ENCODE peak calls at places on chromosomes 11 and 22, in eight cellular contexts. K is GM12878, O is endothelial cell of umbilical vein, Y is fibroblast of lung, J is aorta, L is lung, N is cardiac muscle cell, V is Peyer's patch. X is an unnamed sample.

GRCh38 chr11:112751763-112752162 is 209.5 kb upstream of the NCAM1 start:
- DNase-seq in K (no peak), O (no peak), Y (no peak), J (no peak), L (no peak), N (no peak), V (no peak), X (no peak)

GRCh38 chr22:45574069-45574703 is 71.5 kb downstream of the FBLN1 start:
- DNase-seq in K (no peak), O (no peak), Y (no peak), J (peak; percentile 70), L (no peak), N (no peak), V (peak; percentile 42), X (no peak)

GRCh38 chr11:107427569-107428180 is 29.9 kb downstream of the CWF19L2 start:
- DNase-seq in K (no peak), O (peak; percentile 32), Y (no peak), J (no peak), L (no peak), N (peak; percentile 6), V (no peak), X (no peak)

GRCh38 chr11:64987998-64988854 is 8.5 kb downstream of the BATF2 start:
- DNase-seq in K (no peak), O (no peak), Y (no peak), J (no peak), L (no peak), N (no peak), V (no peak), X (no peak)

GRCh38 chr11:45182902-45183301 is 36.5 kb downstream of the PRDM11 start:
- DNase-seq in K (no peak), O (peak; percentile 21), Y (peak; percentile 39), J (peak; percentile 75), L (no peak), N (peak; percentile 53), V (no peak), X (no peak)

GRCh38 chr11:2835768-2836150 is 49.8 kb downstream of the CDKN1C start:
- DNase-seq in K (no peak), O (no peak), Y (no peak), J (no peak), L (no peak), N (no peak), V (no peak), X (peak; percentile 47)

GRCh38 chr22:33883561-33883960 is 36.7 kb downstream of the LARGE1 start:
- DNase-seq in K (peak; percentile 40), O (no peak), Y (no peak), J (no peak), L (no peak), N (no peak), V (no peak), X (no peak)

GRCh38 chr22:46085831-46086576 is 64.3 kb upstream of the PPARA start:
- DNase-seq in K (no peak), O (no peak), Y (peak; percentile 74), J (peak; percentile 89), L (peak; percentile 90), N (peak; percentile 64), V (peak; percentile 92), X (peak; percentile 86)

GRCh38 chr11:62910141-62910882 is 10.9 kb downstream of the CHRM1 start:
- DNase-seq in K (no peak), O (no peak), Y (no peak), J (no peak), L (no peak), N (no peak), V (no peak), X (no peak)

GRCh38 chr11:99098751-99099150 is 78.0 kb downstream of the CNTN5 start:
- DNase-seq in K (peak; percentile 20), O (no peak), Y (no peak), J (no peak), L (no peak), N (no peak), V (no peak), X (no peak)

GRCh38 chr11:86066033-86066432 is 2.9 kb downstream of the PICALM start:
- DNase-seq in K (no peak), O (peak; percentile 23), Y (no peak), J (no peak), L (no peak), N (no peak), V (no peak), X (no peak)

GRCh38 chr11:118086913-118087768 is at the start of gene SMIM35:
- DNase-seq in K (no peak), O (no peak), Y (no peak), J (no peak), L (no peak), N (no peak), V (no peak), X (no peak)
- H3K4me3 ChIP-seq in K (no peak within 1 kb of the TSS), O (no peak within 1 kb of the TSS), Y (no peak within 1 kb of the TSS), J (no peak within 1 kb of the TSS), L (no peak within 1 kb of the TSS), N (no peak within 1 kb of the TSS), V (no peak within 1 kb of the TSS), X (no peak within 1 kb of the TSS)

DNA sequence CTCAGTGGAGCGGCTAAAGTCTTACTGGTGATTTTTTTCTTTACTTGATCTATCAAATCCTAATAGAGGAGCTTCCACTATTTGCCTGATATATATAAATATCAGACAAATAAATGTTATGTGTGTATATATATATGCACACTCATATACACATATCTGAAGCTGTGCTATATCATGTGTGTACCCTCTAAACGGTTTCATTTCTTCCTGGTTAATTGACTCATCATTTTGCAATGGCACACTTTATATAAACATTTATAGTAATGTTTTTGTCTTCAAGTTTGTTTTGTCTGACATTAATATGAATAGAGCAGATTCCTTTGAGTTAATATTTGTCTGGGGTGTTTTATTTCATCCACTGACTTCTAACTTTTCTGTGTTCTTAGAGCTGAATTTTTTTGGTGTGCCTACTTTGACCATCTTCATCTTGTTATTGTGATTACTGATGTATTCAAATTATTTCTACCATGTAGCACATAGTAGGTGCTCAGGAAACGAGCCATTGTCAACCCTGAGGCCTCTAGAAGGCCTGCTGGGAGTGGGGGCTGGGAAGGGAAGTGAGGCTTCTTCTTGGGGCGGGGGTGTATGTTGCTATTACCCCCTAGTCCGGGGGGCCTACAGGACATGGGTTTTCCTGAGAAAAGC is 82.6 kb downstream of the LRRC32 start:
- DNase-seq in K (no peak), O (no peak), Y (peak; percentile 76), J (no peak), L (no peak), N (no peak), V (no peak), X (no peak)
- H3K4me3 ChIP-seq in K (no peak overlapping the region), O (no peak overlapping the region), Y (no peak overlapping the region), J (no peak overlapping the region), L (no peak overlapping the region), N (no peak overlapping the region), V (no peak overlapping the region), X (no peak overlapping the region)

GRCh38 chr11:109016724-109017123 is 351.9 kb downstream of the DDX10 start:
- DNase-seq in K (no peak), O (no peak), Y (no peak), J (no peak), L (no peak), N (no peak), V (no peak), X (no peak)

GRCh38 chr11:109017489-109017888 is 352.6 kb downstream of the DDX10 start:
- DNase-seq in K (no peak), O (no peak), Y (no peak), J (no peak), L (no peak), N (no peak), V (no peak), X (no peak)

GRCh38 chr11:109018639-109019038 is 353.8 kb downstream of the DDX10 start:
- DNase-seq in K (no peak), O (no peak), Y (no peak), J (no peak), L (no peak), N (no peak), V (no peak), X (no peak)

GRCh38 chr11:109012996-109013395 is 348.1 kb downstream of the DDX10 start:
- DNase-seq in K (no peak), O (no peak), Y (no peak), J (no peak), L (no peak), N (no peak), V (no peak), X (no peak)

GRCh38 chr11:109015283-109015682 is 350.4 kb downstream of the DDX10 start:
- DNase-seq in K (no peak), O (peak; percentile 64), Y (peak; percentile 49), J (no peak), L (no peak), N (peak; percentile 66), V (no peak), X (no peak)
- H3K4me3 ChIP-seq in K (no peak overlapping the region), O (no peak overlapping the region), Y (no peak overlapping the region), J (no peak overlapping the region), L (no peak overlapping the region), N (no peak overlapping the region), V (no peak overlapping the region), X (no peak overlapping the region)

DNA sequence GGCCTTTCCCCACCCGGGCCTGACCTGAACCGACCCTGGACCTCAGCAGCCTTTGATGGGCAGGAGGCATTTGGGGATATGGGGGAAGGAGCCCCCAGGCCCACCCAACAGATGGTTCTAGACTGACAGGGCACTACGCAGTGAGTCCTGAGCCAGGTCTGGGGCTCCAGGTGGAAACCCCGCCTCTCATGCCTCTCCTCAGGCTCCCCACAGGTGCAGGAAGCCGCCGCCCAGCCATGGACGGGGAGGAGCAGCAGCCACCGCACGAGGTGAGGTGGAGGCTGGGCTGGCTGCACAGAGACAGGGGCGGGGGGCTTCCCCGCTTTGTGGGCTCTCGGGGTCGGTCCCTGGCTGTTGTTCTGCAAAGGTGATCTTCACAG is 7.1 kb downstream of the TRABD start:
- DNase-seq in K (no peak), O (no peak), Y (no peak), J (no peak), L (no peak), N (no peak), V (no peak), X (peak; percentile 72)
- H3K4me3 ChIP-seq in K (peak overlapping the region; percentile 64), O (no peak overlapping the region), Y (no peak overlapping the region), J (no peak overlapping the region), L (no peak overlapping the region), N (no peak overlapping the region), V (peak overlapping the region; percentile 2), X (no peak overlapping the region)

DNA sequence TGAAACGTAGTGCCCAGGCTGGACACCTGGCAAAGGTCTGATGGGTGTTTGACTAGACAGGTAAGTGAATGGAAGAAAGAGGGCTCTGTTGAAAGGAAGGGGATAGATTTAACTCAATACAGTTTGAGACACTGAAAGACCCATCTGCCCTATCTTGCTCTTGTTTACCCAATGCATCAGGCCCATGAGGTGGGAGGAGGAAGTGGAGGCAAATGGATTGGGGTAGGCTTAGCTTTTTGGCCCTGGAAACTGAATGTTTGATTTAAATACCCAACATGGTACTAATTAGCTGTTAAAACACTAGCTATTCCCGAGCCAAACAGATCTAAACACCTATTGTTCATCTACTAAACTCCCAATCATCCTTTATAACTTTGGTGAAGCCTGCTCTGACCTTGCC is 3.5 kb upstream of the UVRAG start:
- DNase-seq in K (no peak), O (no peak), Y (no peak), J (no peak), L (no peak), N (no peak), V (no peak), X (no peak)
- H3K4me3 ChIP-seq in K (peak overlapping the region; percentile 86), O (no peak overlapping the region), Y (no peak overlapping the region), J (no peak overlapping the region), L (no peak overlapping the region), N (no peak overlapping the region), V (no peak overlapping the region), X (no peak overlapping the region)

DNA sequence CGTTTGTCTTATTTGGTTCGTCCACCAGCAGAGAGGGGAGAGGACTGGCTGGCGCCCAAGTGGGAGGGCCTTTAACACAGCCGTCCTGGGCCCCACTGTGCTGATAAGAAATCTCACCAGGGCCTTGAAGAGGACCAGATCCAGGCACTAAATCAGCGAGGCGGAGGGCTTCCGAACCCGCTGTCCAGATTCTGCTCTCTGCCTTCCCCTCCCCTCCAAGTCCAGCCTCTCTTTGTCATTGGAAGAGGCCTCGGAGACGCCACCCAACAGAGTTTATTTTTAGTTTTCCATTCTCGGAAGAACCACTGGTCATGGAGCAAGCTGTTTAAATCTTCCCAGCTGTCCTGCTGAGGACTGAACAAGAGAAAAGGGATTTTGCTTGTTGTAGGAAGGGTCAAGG is 9.3 kb upstream of the FXYD6 start:
- DNase-seq in K (no peak), O (no peak), Y (peak; percentile 78), J (no peak), L (peak; percentile 46), N (peak; percentile 72), V (no peak), X (no peak)
- H3K4me3 ChIP-seq in K (no peak overlapping the region), O (no peak overlapping the region), Y (peak overlapping the region; percentile 14), J (no peak overlapping the region), L (no peak overlapping the region), N (peak overlapping the region; percentile 3), V (no peak overlapping the region), X (no peak overlapping the region)